ENCODE peak calls at places on chromosomes 2 and 18, in seven cellular contexts. One of them, this sample, is unnamed.

GRCh38 chr18:6874316-6874715 is 144.8 kb downstream of the ARHGAP28 start:
- DNase-seq in stimulated activated CD4-positive, alpha-beta T cell treated with anti-CD3 and anti-CD28 coated beads, Interleukin-15, amount 100 ng/mL, for 1 hour: no peak
- DNase-seq in glutamatergic neuron: no peak
- DNase-seq in SK-MEL-5: no peak
- DNase-seq in T-helper 9 cell: no peak
- DNase-seq in NCI-H146: no peak
- DNase-seq in brain microvascular endothelial cell: no peak
- DNase-seq in this sample: no peak

GRCh38 chr2:53562407-53562806 is 205.2 kb upstream of the CHAC2 start:
- DNase-seq in stimulated activated CD4-positive, alpha-beta T cell treated with anti-CD3 and anti-CD28 coated beads, Interleukin-15, amount 100 ng/mL, for 1 hour: no peak
- DNase-seq in glutamatergic neuron: no peak
- DNase-seq in SK-MEL-5: no peak
- DNase-seq in T-helper 9 cell: no peak
- DNase-seq in NCI-H146: no peak
- DNase-seq in brain microvascular endothelial cell: no peak
- DNase-seq in this sample: no peak

GRCh38 chr18:48728204-48728833 is 189.5 kb downstream of the CTIF start:
- DNase-seq in stimulated activated CD4-positive, alpha-beta T cell treated with anti-CD3 and anti-CD28 coated beads, Interleukin-15, amount 100 ng/mL, for 1 hour: no peak
- DNase-seq in glutamatergic neuron: no peak
- DNase-seq in SK-MEL-5: peak
- DNase-seq in T-helper 9 cell: no peak
- DNase-seq in NCI-H146: no peak
- DNase-seq in brain microvascular endothelial cell: peak
- DNase-seq in this sample: no peak

GRCh38 chr2:120042359-120042758 is 29.5 kb downstream of the EPB41L5 start:
- DNase-seq in stimulated activated CD4-positive, alpha-beta T cell treated with anti-CD3 and anti-CD28 coated beads, Interleukin-15, amount 100 ng/mL, for 1 hour: no peak
- DNase-seq in glutamatergic neuron: no peak
- DNase-seq in SK-MEL-5: no peak
- DNase-seq in T-helper 9 cell: no peak
- DNase-seq in NCI-H146: no peak
- DNase-seq in brain microvascular endothelial cell: no peak
- DNase-seq in this sample: no peak

GRCh38 chr2:237540223-237540775 is 26.1 kb upstream of the PRLH start:
- DNase-seq in stimulated activated CD4-positive, alpha-beta T cell treated with anti-CD3 and anti-CD28 coated beads, Interleukin-15, amount 100 ng/mL, for 1 hour: no peak
- DNase-seq in glutamatergic neuron: no peak
- DNase-seq in SK-MEL-5: no peak
- DNase-seq in T-helper 9 cell: no peak
- DNase-seq in NCI-H146: no peak
- DNase-seq in brain microvascular endothelial cell: no peak
- DNase-seq in this sample: no peak

GRCh38 chr2:20219763-20220380 is 5.1 kb downstream of the SDC1 start:
- DNase-seq in stimulated activated CD4-positive, alpha-beta T cell treated with anti-CD3 and anti-CD28 coated beads, Interleukin-15, amount 100 ng/mL, for 1 hour: no peak
- DNase-seq in glutamatergic neuron: no peak
- DNase-seq in SK-MEL-5: no peak
- DNase-seq in T-helper 9 cell: no peak
- DNase-seq in NCI-H146: no peak
- DNase-seq in brain microvascular endothelial cell: no peak
- DNase-seq in this sample: no peak

GRCh38 chr18:21203096-21203495 is 38.9 kb upstream of the GREB1L start:
- DNase-seq in stimulated activated CD4-positive, alpha-beta T cell treated with anti-CD3 and anti-CD28 coated beads, Interleukin-15, amount 100 ng/mL, for 1 hour: no peak
- DNase-seq in glutamatergic neuron: no peak
- DNase-seq in SK-MEL-5: no peak
- DNase-seq in T-helper 9 cell: no peak
- DNase-seq in NCI-H146: no peak
- DNase-seq in brain microvascular endothelial cell: no peak
- DNase-seq in this sample: no peak

GRCh38 chr2:160295519-160296231 is 95.6 kb upstream of the ITGB6 start:
- DNase-seq in stimulated activated CD4-positive, alpha-beta T cell treated with anti-CD3 and anti-CD28 coated beads, Interleukin-15, amount 100 ng/mL, for 1 hour: no peak
- DNase-seq in glutamatergic neuron: no peak
- DNase-seq in SK-MEL-5: no peak
- DNase-seq in T-helper 9 cell: no peak
- DNase-seq in NCI-H146: no peak
- DNase-seq in brain microvascular endothelial cell: no peak
- DNase-seq in this sample: no peak

This sample was measured in GM12891.